ENCODE peak calls at places on chromosomes 4 and X, in four cellular contexts. U is endodermal cell, N is RWPE1, C is PC-3. Q is an unnamed sample.

GRCh38 chrX:3144651-3145050 is 103.4 kb downstream of the ARSF start:
- DNase-seq in U (no peak), N (no peak), C (no peak), Q (no peak)

GRCh38 chr4:47852121-47852520 is 14.3 kb upstream of the CORIN start:
- DNase-seq in U (no peak), N (no peak), C (no peak), Q (peak)

GRCh38 chr4:6246170-6246634 is 23.4 kb upstream of the WFS1 start:
- DNase-seq in U (no peak), N (no peak), C (no peak), Q (no peak)

GRCh38 chrX:154458116-154458953 is at the start of gene PLXNA3:
- DNase-seq in U (peak), N (peak), C (peak), Q (peak)

GRCh38 chr4:140330311-140330900 is 43.0 kb upstream of the SCOC start:
- DNase-seq in U (no peak), N (peak), C (peak), Q (peak)

GRCh38 chrX:79130857-79131256 is 13.6 kb upstream of the GPR174 start:
- DNase-seq in U (peak), N (no peak), C (no peak), Q (no peak)

GRCh38 chrX:1215123-1215823 is 2.8 kb upstream of the CRLF2 start:
- DNase-seq in U (no peak), N (no peak), C (no peak), Q (no peak)

GRCh38 chr4:98518555-98519267 is 139.7 kb downstream of the TSPAN5 start:
- DNase-seq in U (no peak), N (no peak), C (no peak), Q (no peak)

GRCh38 chrX:133544105-133544504 is 128.8 kb upstream of the GPC4 start:
- DNase-seq in U (peak), N (peak), C (peak), Q (peak)

GRCh38 chrX:30618160-30618765 is 35.0 kb upstream of the GK start:
- DNase-seq in U (peak), N (no peak), C (peak), Q (peak)

GRCh38 chr4:141636077-141636770 is at the start of gene IL15:
- DNase-seq in U (peak), N (peak), C (peak), Q (peak)

GRCh38 chr4:177728361-177729152 is 286.3 kb upstream of the AGA start:
- DNase-seq in U (no peak), N (peak), C (peak), Q (no peak)

GRCh38 chrX:25112156-25112555 is 96.4 kb upstream of the ARX start:
- DNase-seq in U (no peak), N (no peak), C (no peak), Q (no peak)

GRCh38 chr4:102678695-102679335 is 82.0 kb downstream of the MANBA start:
- DNase-seq in U (no peak), N (no peak), C (peak), Q (no peak)

GRCh38 chrX:40543661-40544328 is 37.0 kb upstream of the ATP6AP2 start:
- DNase-seq in U (no peak), N (no peak), C (peak), Q (peak)

GRCh38 chrX:115330498-115331138 is 41.1 kb downstream of the LUZP4 start:
- DNase-seq in U (peak), N (peak), C (peak), Q (peak)

GRCh38 chr4:130646886-130647285 is 1550.9 kb downstream of the C4orf33 start:
- DNase-seq in U (peak), N (no peak), C (no peak), Q (no peak)

GRCh38 chr4:9919047-9919446 is 102.2 kb downstream of the SLC2A9 start:
- DNase-seq in U (peak), N (no peak), C (no peak), Q (no peak)

GRCh38 chrX:84724576-84724975 is 222.3 kb upstream of the HDX start:
- DNase-seq in U (no peak), N (no peak), C (no peak), Q (peak)

GRCh38 chr4:121277194-121278105 is 103.4 kb downstream of the QRFPR start:
- DNase-seq in U (peak), N (peak), C (peak), Q (no peak)

GRCh38 chr4:48261288-48261687 is 8.3 kb downstream of the TEC start:
- DNase-seq in U (no peak), N (no peak), C (no peak), Q (peak)

GRCh38 chr4:15333692-15334633 is 93.9 kb upstream of the C1QTNF7 start:
- DNase-seq in U (no peak), N (no peak), C (no peak), Q (no peak)

GRCh38 chrX:38368774-38369173 is 16.4 kb downstream of the OTC start:
- DNase-seq in U (no peak), N (no peak), C (no peak), Q (no peak)

GRCh38 chr4:187218705-187219245 is 495.1 kb upstream of the FAT1 start:
- DNase-seq in U (no peak), N (no peak), C (no peak), Q (no peak)

GRCh38 chrX:9876205-9876604 is 90.0 kb downstream of the SHROOM2 start:
- DNase-seq in U (no peak), N (no peak), C (no peak), Q (no peak)

GRCh38 chrX:9278475-9279270 is 186.2 kb upstream of the TBL1X start:
- DNase-seq in U (no peak), N (no peak), C (no peak), Q (peak)

GRCh38 chr4:142815834-142816233 is 30.3 kb downstream of the INPP4B start:
- DNase-seq in U (no peak), N (no peak), C (peak), Q (peak)

GRCh38 chr4:97987019-97987648 is 156.1 kb downstream of the STPG2 start:
- DNase-seq in U (no peak), N (peak), C (peak), Q (peak)

GRCh38 chr4:179893967-179894590 is 2349.1 kb upstream of the TENM3 start:
- DNase-seq in U (no peak), N (no peak), C (no peak), Q (no peak)

GRCh38 chr4:6011686-6012085 is 6.5 kb downstream of the C4orf50 start:
- DNase-seq in U (peak), N (no peak), C (no peak), Q (peak)

GRCh38 chrX:154486396-154487207 is at the start of gene UBL4A:
- DNase-seq in U (peak), N (no peak), C (peak), Q (peak)

GRCh38 chr4:91598696-91599095 is 705.1 kb upstream of the GRID2 start:
- DNase-seq in U (no peak), N (no peak), C (no peak), Q (no peak)

GRCh38 chr4:13988347-13989265 is 361.1 kb upstream of the BOD1L1 start:
- DNase-seq in U (no peak), N (peak), C (peak), Q (peak)

GRCh38 chrX:54808109-54808604 is 612 bp downstream of the MAGED2 start:
- DNase-seq in U (peak), N (no peak), C (no peak), Q (no peak)

GRCh38 chrX:128816919-128817318 is 706.4 kb downstream of the SMARCA1 start:
- DNase-seq in U (peak), N (no peak), C (peak), Q (peak)

GRCh38 chr4:123127218-123127617 is 204.8 kb upstream of the NUDT6 start:
- DNase-seq in U (no peak), N (no peak), C (peak), Q (peak)
- TF ChIP-seq CTCF in U (peak), N (peak), C (peak), Q (peak)

GRCh38 chr4:112234952-112235609 is 3.5 kb downstream of the AP1AR start:
- DNase-seq in U (peak), N (peak), C (peak), Q (peak)
- TF ChIP-seq CTCF in U (peak), N (peak), C (peak), Q (peak)

DNA sequence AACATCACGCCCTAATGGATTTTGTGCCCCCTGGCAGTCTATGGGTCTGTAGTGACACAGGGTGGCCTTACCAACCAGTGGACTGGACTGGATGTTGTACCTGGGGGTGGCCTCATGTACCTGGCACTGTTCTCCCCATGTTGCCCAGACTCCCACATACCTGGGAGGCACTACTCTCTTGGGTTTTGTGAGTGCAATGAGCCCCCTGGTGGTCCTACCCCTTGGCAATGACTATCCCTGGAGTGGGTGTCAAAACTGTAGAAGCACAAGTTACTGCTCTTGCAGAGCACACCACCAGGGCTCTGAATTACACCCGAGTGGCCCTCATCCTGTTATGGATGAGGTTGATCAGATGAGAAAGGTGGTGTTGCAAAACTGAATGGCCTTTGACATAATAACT is 57.8 kb upstream of the CCDC149 start:
- DNase-seq in U (peak), N (no peak), C (no peak), Q (no peak)
- TF ChIP-seq CTCF in U (peak), N (no peak), C (no peak), Q (peak)

GRCh38 chr4:94451669-94452475 is at the start of gene PDLIM5:
- DNase-seq in U (peak), N (peak), C (peak), Q (peak)

GRCh38 chr4:94452476-94453300 is 946 bp downstream of the PDLIM5 start:
- DNase-seq in U (peak), N (peak), C (peak), Q (peak)

GRCh38 chr4:94455081-94455480 is 3.3 kb downstream of the PDLIM5 start:
- DNase-seq in U (no peak), N (peak), C (peak), Q (peak)

GRCh38 chr4:94454405-94454804 is 2.7 kb downstream of the PDLIM5 start:
- DNase-seq in U (no peak), N (no peak), C (peak), Q (no peak)

GRCh38 chr4:94453534-94453963 is 1.8 kb downstream of the PDLIM5 start:
- DNase-seq in U (no peak), N (no peak), C (peak), Q (no peak)
- TF ChIP-seq CTCF in U (no peak), N (no peak), C (no peak), Q (no peak)

DNA sequence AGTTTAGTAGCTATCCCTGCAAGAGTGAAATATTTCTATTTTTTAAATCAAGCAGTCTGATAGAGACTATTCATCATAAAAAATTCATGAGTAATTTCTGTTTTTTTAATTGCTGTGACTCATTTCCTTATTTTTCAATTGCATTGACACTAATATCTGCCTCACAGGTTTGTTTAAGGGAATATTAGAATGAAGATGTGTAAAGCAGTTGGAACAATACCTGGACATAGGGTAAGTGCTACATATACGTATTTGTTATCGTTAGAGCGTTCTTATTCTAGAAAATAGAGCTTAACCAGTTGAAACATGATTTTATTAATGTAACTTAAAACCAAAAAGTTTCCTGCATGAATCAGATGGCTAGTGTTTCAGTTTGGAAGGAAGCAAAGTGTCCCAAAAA is 2211.3 kb downstream of the PCDH7 start:
- DNase-seq in U (no peak), N (no peak), C (peak), Q (no peak)
- TF ChIP-seq CTCF in U (no peak), N (no peak), C (no peak), Q (no peak)

GRCh38 chr4:54971474-54971950 is 153.9 kb downstream of the KDR start:
- DNase-seq in U (peak), N (peak), C (peak), Q (peak)

GRCh38 chr4:54976682-54977081 is 148.7 kb downstream of the KDR start:
- DNase-seq in U (peak), N (no peak), C (peak), Q (peak)
- TF ChIP-seq CTCF in U (peak), N (no peak), C (peak), Q (peak)

GRCh38 chr4:105453550-105454201 is 20.2 kb downstream of the PPA2 start:
- DNase-seq in U (peak), N (no peak), C (no peak), Q (peak)
- TF ChIP-seq CTCF in U (peak), N (no peak), C (no peak), Q (peak)

GRCh38 chrX:27136325-27136724 is 326.8 kb downstream of the PPP4R3C start:
- DNase-seq in U (no peak), N (no peak), C (no peak), Q (no peak)
- TF ChIP-seq CTCF in U (no peak), N (no peak), C (no peak), Q (no peak)